ENCODE peak calls at places on chromosomes 11 and 22, in five cellular contexts. B is EH, V is ecto neural progenitor cell, U is GM04504, T is colonic mucosa. A is an unnamed sample.
A peak's percentile ranks its signal among the peaks of the same experiment; 100 is the strongest.

GRCh38 chr22:17097701-17098100 is 12.9 kb downstream of the IL17RA start:
- DNase-seq in B (no peak), U (no peak), V (no peak), T (no peak), A (no peak)

GRCh38 chr22:41966607-41967240 is 2.5 kb upstream of the SEPTIN3 start:
- DNase-seq in U (peak; percentile 92), V (no peak), B (peak; percentile 95), T (peak; percentile 49), A (peak; percentile 91)

GRCh38 chr22:33579448-33580093 is 340.7 kb downstream of the LARGE1 start:
- DNase-seq in T (peak; percentile 81), B (peak; percentile 58), V (peak; percentile 78), U (peak; percentile 19), A (peak; percentile 53)

GRCh38 chr11:68150029-68150428 is 28.8 kb upstream of the CHKA start:
- DNase-seq in T (no peak), U (no peak), V (no peak), B (no peak), A (no peak)

GRCh38 chr11:97964332-97965004 is 1056.3 kb upstream of the CNTN5 start:
- DNase-seq in U (no peak), T (no peak), B (no peak), V (no peak), A (no peak)

GRCh38 chr11:27362749-27363575 is at the start of gene CCDC34:
- DNase-seq in V (peak; percentile 94), B (peak; percentile 94), T (peak; percentile 93), U (peak; percentile 85), A (peak; percentile 98)

GRCh38 chr11:70477607-70478006 is 79.3 kb downstream of the CTTN start:
- DNase-seq in T (no peak), B (no peak), U (no peak), V (no peak), A (no peak)

GRCh38 chr22:26894766-26895485 is 237.5 kb downstream of the MIAT start:
- DNase-seq in V (peak; percentile 15), U (peak; percentile 80), T (no peak), B (peak; percentile 97), A (peak; percentile 94)

GRCh38 chr22:19469421-19469820 is 9.6 kb downstream of the UFD1 start:
- DNase-seq in B (no peak), T (no peak), V (no peak), U (no peak), A (no peak)

GRCh38 chr22:37270928-37271650 is 11.2 kb upstream of the CYTH4 start:
- DNase-seq in B (peak; percentile 58), V (no peak), U (no peak), T (no peak), A (no peak)

GRCh38 chr11:60281482-60281881 is 1.0 kb downstream of the MS4A4A start:
- DNase-seq in T (no peak), B (no peak), U (no peak), V (no peak), A (no peak)

A was measured in adipocyte.